ENCODE peak calls at places on chromosomes 1 and 21, in eight cellular contexts. T, I, X, N, O, K, V and W are unnamed samples.

GRCh38 chr1:6466751-6467150 is 778 bp upstream of the TNFRSF25 start:
- DNase-seq in T (no peak), I (no peak), X (no peak), N (no peak), O (no peak), K (no peak), V (no peak), W (no peak)

GRCh38 chr1:77394166-77394565 is 112.3 kb downstream of the AK5 start:
- DNase-seq in T (peak), I (peak), X (peak), N (peak), O (no peak), K (no peak), V (no peak), W (peak)

GRCh38 chr1:39540504-39541031 is 36.0 kb downstream of the PABPC4 start:
- DNase-seq in T (peak), I (peak), X (peak), N (peak), O (no peak), K (no peak), V (peak), W (peak)

GRCh38 chr1:40945491-40945973 is 34.0 kb upstream of the CTPS1 start:
- DNase-seq in T (no peak), I (peak), X (peak), N (no peak), O (no peak), K (no peak), V (no peak), W (peak)

GRCh38 chr1:223815865-223816264 is 29.9 kb downstream of the TP53BP2 start:
- DNase-seq in T (peak), I (peak), X (no peak), N (peak), O (no peak), K (peak), V (no peak), W (no peak)

GRCh38 chr1:202068596-202068995 is 54.1 kb upstream of the GPR37L1 start:
- DNase-seq in T (no peak), I (no peak), X (no peak), N (no peak), O (peak), K (no peak), V (no peak), W (no peak)

GRCh38 chr1:10646347-10646861 is 150.0 kb downstream of the CASZ1 start:
- DNase-seq in T (peak), I (peak), X (peak), N (peak), O (no peak), K (no peak), V (peak), W (peak)

GRCh38 chr21:34782666-34783365 is 114.0 kb downstream of the CLIC6 start:
- DNase-seq in T (no peak), I (no peak), X (no peak), N (peak), O (no peak), K (no peak), V (no peak), W (no peak)

GRCh38 chr21:35649186-35649585 is 411.1 kb downstream of the SETD4 start:
- DNase-seq in T (peak), I (peak), X (peak), N (peak), O (no peak), K (no peak), V (no peak), W (peak)

GRCh38 chr1:21261551-21262281 is 28.5 kb downstream of the ECE1 start:
- DNase-seq in T (peak), I (peak), X (peak), N (peak), O (no peak), K (no peak), V (peak), W (peak)

GRCh38 chr1:202063093-202063492 is 52.7 kb downstream of the ELF3 start:
- DNase-seq in T (no peak), I (peak), X (no peak), N (peak), O (peak), K (peak), V (no peak), W (no peak)

GRCh38 chr1:30042438-30043147 is 680.8 kb downstream of the MATN1 start:
- DNase-seq in T (no peak), I (no peak), X (no peak), N (no peak), O (no peak), K (no peak), V (no peak), W (no peak)

GRCh38 chr1:156291226-156292061 is 4.0 kb downstream of the GLMP start:
- DNase-seq in T (peak), I (peak), X (peak), N (peak), O (peak), K (peak), V (peak), W (peak)

GRCh38 chr1:157097692-157098091 is 1.9 kb downstream of the ETV3L start:
- DNase-seq in T (no peak), I (no peak), X (no peak), N (no peak), O (no peak), K (no peak), V (no peak), W (no peak)

GRCh38 chr1:153349363-153350340 is 1.0 kb upstream of the PGLYRP4 start:
- DNase-seq in T (no peak), I (no peak), X (no peak), N (no peak), O (no peak), K (no peak), V (no peak), W (no peak)

GRCh38 chr1:113808450-113809195 is 3.7 kb downstream of the RSBN1 start:
- DNase-seq in T (peak), I (no peak), X (no peak), N (no peak), O (no peak), K (no peak), V (no peak), W (peak)

GRCh38 chr1:29368936-29369932 is 132.9 kb downstream of the PTPRU start:
- DNase-seq in T (no peak), I (no peak), X (no peak), N (no peak), O (no peak), K (no peak), V (no peak), W (no peak)

GRCh38 chr1:29638281-29638680 is 402.0 kb downstream of the PTPRU start:
- DNase-seq in T (no peak), I (no peak), X (no peak), N (no peak), O (no peak), K (no peak), V (no peak), W (no peak)

GRCh38 chr1:91731815-91732214 is 154.1 kb downstream of the TGFBR3 start:
- DNase-seq in T (peak), I (peak), X (peak), N (no peak), O (no peak), K (no peak), V (no peak), W (peak)

GRCh38 chr1:18962121-18962721 is 5.7 kb upstream of the IFFO2 start:
- DNase-seq in T (peak), I (no peak), X (no peak), N (no peak), O (no peak), K (no peak), V (no peak), W (peak)

GRCh38 chr1:239914827-239915231 is 176.9 kb upstream of the FMN2 start:
- DNase-seq in T (peak), I (peak), X (peak), N (peak), O (no peak), K (no peak), V (no peak), W (peak)

GRCh38 chr1:182720465-182720864 is 36.1 kb upstream of the RGS8 start:
- DNase-seq in T (peak), I (peak), X (no peak), N (peak), O (peak), K (no peak), V (no peak), W (peak)

GRCh38 chr1:182718311-182718710 is 33.9 kb upstream of the RGS8 start:
- DNase-seq in T (no peak), I (no peak), X (no peak), N (no peak), O (no peak), K (no peak), V (no peak), W (no peak)

GRCh38 chr1:182724215-182724614 is 39.8 kb upstream of the RGS8 start:
- DNase-seq in T (no peak), I (no peak), X (no peak), N (no peak), O (no peak), K (no peak), V (no peak), W (no peak)

GRCh38 chr1:182723195-182723594 is 38.8 kb upstream of the RGS8 start:
- DNase-seq in T (no peak), I (no peak), X (no peak), N (no peak), O (no peak), K (no peak), V (peak), W (no peak)

DNA sequence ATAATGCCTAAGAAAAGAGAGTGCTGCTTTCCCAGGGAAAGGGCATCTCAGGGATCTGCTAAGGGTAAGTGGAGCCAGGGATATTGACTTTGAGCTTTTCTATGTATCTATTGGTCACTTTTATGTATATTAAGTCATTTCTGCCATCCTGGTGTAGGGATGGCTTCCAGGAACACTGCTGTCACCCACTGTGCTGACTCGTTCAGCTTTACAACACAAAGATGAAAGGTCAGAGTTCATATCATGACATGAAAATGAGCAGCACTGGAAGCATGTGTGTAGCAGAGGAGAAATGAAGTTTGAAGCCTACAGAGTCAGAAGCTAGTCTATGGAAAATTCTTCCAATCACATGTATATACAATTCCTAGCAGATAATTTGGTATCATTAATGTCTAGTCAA is 37.1 kb upstream of the RGS8 start:
- DNase-seq in T (no peak), I (no peak), X (no peak), N (no peak), O (no peak), K (no peak), V (no peak), W (no peak)
- H3K4me3 ChIP-seq in T (no peak), I (no peak), X (no peak), N (no peak), O (no peak), K (no peak), V (no peak), W (no peak)

GRCh38 chr1:111719561-111720239 is 19.5 kb downstream of the INKA2 start:
- DNase-seq in T (no peak), I (no peak), X (no peak), N (no peak), O (no peak), K (no peak), V (peak), W (peak)
- H3K4me3 ChIP-seq in T (no peak), I (no peak), X (no peak), N (no peak), O (no peak), K (no peak), V (no peak), W (no peak)

GRCh38 chr1:185444651-185445050 is 127.6 kb upstream of the IVNS1ABP start:
- DNase-seq in T (no peak), I (no peak), X (no peak), N (no peak), O (peak), K (no peak), V (no peak), W (no peak)
- H3K4me3 ChIP-seq in T (no peak), I (no peak), X (no peak), N (no peak), O (no peak), K (no peak), V (no peak), W (no peak)

GRCh38 chr1:8370046-8370881 is 52.4 kb downstream of the SLC45A1 start:
- DNase-seq in T (peak), I (peak), X (peak), N (peak), O (no peak), K (no peak), V (peak), W (peak)
- H3K4me3 ChIP-seq in T (no peak), I (no peak), X (no peak), N (no peak), O (no peak), K (no peak), V (no peak), W (no peak)

GRCh38 chr1:35539073-35539823 is 18.0 kb downstream of the KIAA0319L start:
- DNase-seq in T (peak), I (no peak), X (peak), N (no peak), O (no peak), K (no peak), V (no peak), W (peak)
- H3K4me3 ChIP-seq in T (no peak), I (no peak), X (no peak), N (no peak), O (no peak), K (no peak), V (no peak), W (no peak)

GRCh38 chr1:82487778-82488177 is 687.0 kb downstream of the ADGRL2 start:
- DNase-seq in T (no peak), I (no peak), X (no peak), N (no peak), O (no peak), K (no peak), V (no peak), W (no peak)

GRCh38 chr1:82491301-82491986 is 690.7 kb downstream of the ADGRL2 start:
- DNase-seq in T (peak), I (no peak), X (no peak), N (no peak), O (no peak), K (no peak), V (peak), W (no peak)

GRCh38 chr1:82483146-82483545 is 682.4 kb downstream of the ADGRL2 start:
- DNase-seq in T (no peak), I (no peak), X (no peak), N (no peak), O (no peak), K (no peak), V (no peak), W (no peak)

GRCh38 chr1:82485591-82486369 is 685.0 kb downstream of the ADGRL2 start:
- DNase-seq in T (peak), I (no peak), X (peak), N (peak), O (peak), K (no peak), V (peak), W (peak)

DNA sequence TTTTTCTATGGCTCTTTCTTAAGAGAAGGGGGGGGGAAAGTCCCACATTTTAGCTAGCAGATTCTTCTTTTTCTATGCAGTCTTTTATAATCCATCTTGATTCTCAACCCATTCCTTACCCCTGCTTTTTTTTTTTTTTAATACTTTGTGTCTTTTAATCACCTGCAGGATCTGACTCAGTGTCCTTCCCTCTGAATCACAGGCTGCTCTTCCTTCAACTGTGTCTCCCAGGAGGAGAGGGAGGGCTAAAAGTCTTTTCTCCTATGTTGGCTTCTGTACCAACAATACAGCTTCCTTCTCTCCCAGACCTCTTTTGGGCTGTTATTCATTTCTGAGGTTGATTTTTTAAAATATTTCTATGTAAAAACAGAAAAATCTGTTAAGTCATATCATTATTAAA is 686.2 kb downstream of the ADGRL2 start:
- DNase-seq in T (no peak), I (no peak), X (no peak), N (no peak), O (no peak), K (no peak), V (no peak), W (no peak)
- H3K4me3 ChIP-seq in T (no peak), I (no peak), X (no peak), N (no peak), O (no peak), K (no peak), V (no peak), W (no peak)

DNA sequence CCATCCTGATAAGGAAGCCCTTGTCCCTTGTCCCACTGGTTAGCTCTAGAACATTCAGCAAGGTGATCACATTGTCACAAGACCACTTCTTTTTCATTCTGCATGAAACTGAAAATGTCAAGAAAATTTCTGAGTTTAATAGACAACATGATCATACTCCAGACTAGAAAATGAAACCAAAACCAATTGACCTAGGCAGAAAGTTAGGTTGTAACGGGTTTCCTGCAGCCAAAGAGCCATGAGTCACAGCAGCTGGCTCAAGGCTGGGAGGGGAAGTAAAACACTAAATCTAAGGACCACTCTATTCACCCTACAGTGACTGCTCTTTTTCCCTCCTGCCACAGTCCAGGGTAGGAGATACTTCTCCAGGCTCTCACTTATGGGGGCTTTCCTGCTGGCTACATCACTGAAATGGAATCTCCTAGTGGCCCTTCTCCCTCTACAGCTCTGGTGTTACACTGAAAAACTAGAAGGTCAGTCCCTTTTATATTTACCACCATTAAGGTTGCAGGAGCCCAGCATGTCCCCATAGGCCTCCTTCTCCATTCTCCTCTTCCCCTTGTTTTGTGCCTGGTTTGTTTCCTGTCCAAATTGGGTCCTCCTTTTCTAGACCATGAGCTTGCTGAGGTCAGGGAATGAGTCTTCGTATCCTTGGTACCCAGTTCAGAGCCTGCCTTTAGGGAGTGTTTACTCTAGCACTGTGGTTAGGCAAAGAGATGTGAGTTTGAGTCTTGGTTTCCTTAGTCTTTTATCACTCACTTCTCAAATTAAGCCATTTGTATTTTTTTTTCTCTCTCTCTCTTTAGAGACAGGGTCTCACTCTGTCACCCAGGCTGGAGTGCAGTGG is 236.5 kb upstream of the JUN start:
- DNase-seq in T (peak), I (peak), X (peak), N (peak), O (no peak), K (peak), V (peak), W (peak)
- H3K4me3 ChIP-seq in T (peak), I (peak), X (peak), N (no peak), O (no peak), K (peak), V (peak), W (peak)

DNA sequence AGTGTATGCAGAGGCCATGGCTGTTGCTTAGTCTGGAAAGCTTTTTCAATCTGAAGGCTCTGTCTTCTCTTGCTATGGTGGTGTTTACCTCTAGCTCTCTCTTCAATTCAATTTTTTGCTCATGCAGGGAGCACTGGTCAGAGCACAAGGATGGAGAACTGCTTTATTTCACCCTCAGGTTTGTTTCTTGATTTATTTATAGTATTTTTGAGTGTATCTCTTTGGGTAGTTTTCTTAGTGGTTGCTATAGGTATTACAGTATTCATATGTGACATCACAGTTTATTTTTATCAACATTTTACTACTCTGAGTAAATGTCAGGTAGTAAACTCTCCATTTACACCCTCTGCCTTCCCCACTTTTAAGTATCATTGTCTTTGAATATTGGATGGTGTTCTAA is 147.9 kb downstream of the RASAL2 start:
- DNase-seq in T (no peak), I (no peak), X (no peak), N (no peak), O (no peak), K (no peak), V (no peak), W (no peak)
- H3K4me3 ChIP-seq in T (no peak), I (no peak), X (no peak), N (no peak), O (no peak), K (no peak), V (no peak), W (no peak)

DNA sequence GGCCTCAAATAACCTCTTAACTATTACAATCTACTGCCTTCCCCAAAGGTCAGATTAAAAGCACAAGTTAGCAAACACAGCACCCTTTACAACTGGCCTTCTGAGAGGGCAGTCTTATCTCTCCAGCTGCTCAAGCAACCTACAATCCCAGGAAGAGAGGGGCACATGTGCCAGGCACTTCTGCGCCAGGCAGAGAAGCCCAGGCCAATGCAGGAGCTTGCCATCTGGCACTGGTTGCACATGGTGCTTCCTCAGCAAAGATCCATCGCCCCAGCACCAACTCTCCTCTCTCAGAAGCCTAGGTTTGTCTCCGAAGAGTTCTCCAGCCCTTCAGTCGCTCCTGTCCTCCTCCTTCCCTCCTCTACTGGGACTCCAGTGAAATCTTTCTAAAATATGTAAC is 2.5 kb downstream of the STK40 start:
- DNase-seq in T (no peak), I (no peak), X (no peak), N (no peak), O (no peak), K (no peak), V (peak), W (no peak)
- H3K4me3 ChIP-seq in T (no peak), I (no peak), X (no peak), N (no peak), O (no peak), K (peak), V (no peak), W (no peak)